ENCODE peak calls at places on chromosomes 5 and 9, in nine cellular contexts. I, J, T, D, S, Q, O, H and R are unnamed samples.

GRCh38 chr5:103511554-103511885 is 51.1 kb downstream of the NUDT12 start:
- DNase-seq in T (no peak), J (peak; percentile 26), S (peak; percentile 76), I (no peak), D (no peak), H (no peak), Q (no peak), O (no peak), R (no peak)

GRCh38 chr5:43121565-43122484 is 1.1 kb downstream of the ZNF131 start:
- DNase-seq in I (no peak), D (no peak), J (peak; percentile 35), Q (peak; percentile 51), O (peak; percentile 65), T (peak; percentile 3), S (peak; percentile 46), H (no peak), R (no peak)

GRCh38 chr9:98391884-98392283 is 136.4 kb upstream of the TBC1D2 start:
- DNase-seq in J (no peak), O (no peak), S (no peak), H (no peak), I (no peak), T (no peak), Q (no peak), D (no peak), R (peak; percentile 32)

GRCh38 chr9:95315108-95315746 is 2.3 kb downstream of the FANCC start:
- DNase-seq in T (no peak), J (no peak), S (no peak), I (no peak), H (no peak), D (no peak), Q (no peak), O (no peak), R (no peak)

GRCh38 chr5:133032852-133033742 is 6.7 kb upstream of the ZCCHC10 start:
- DNase-seq in J (no peak), H (no peak), I (no peak), T (no peak), O (no peak), D (no peak), Q (no peak), S (no peak), R (peak; percentile 11)

GRCh38 chr9:131095666-131096489 is 453 bp upstream of the AIF1L start:
- DNase-seq in T (peak; percentile 80), S (peak; percentile 44), I (no peak), J (peak; percentile 84), Q (peak; percentile 19), O (no peak), D (no peak), H (peak; percentile 88), R (peak; percentile 36)

GRCh38 chr5:56829137-56829536 is 13.8 kb downstream of the MAP3K1 start:
- DNase-seq in D (no peak), S (no peak), H (no peak), J (no peak), T (no peak), O (peak; percentile 61), Q (no peak), I (no peak), R (peak; percentile 48)

GRCh38 chr9:93134018-93134739 is at the start of gene NINJ1:
- DNase-seq in H (peak; percentile 65), J (peak; percentile 94), Q (peak; percentile 73), T (peak; percentile 76), I (peak; percentile 88), D (no peak), S (peak; percentile 56), O (peak; percentile 80), R (peak; percentile 81)

GRCh38 chr9:36029202-36029601 is 7.5 kb upstream of the RECK start:
- DNase-seq in H (no peak), D (no peak), J (no peak), Q (no peak), O (no peak), S (no peak), T (no peak), I (no peak), R (no peak)

GRCh38 chr5:99102073-99102697 is 173.4 kb upstream of the CHD1 start:
- DNase-seq in Q (no peak), H (peak; percentile 77), J (no peak), T (no peak), O (no peak), S (no peak), D (no peak), I (no peak), R (no peak)

GRCh38 chr9:130731355-130731754 is 37.8 kb downstream of the EXOSC2 start:
- DNase-seq in O (peak; percentile 7), S (no peak), D (no peak), H (no peak), T (no peak), I (no peak), J (no peak), Q (no peak), R (no peak)

GRCh38 chr5:118791986-118792734 is 196.2 kb downstream of the DTWD2 start:
- DNase-seq in I (no peak), S (peak; percentile 66), Q (peak; percentile 84), O (peak; percentile 74), J (peak; percentile 53), D (peak; percentile 62), H (peak; percentile 33), T (peak; percentile 27), R (peak; percentile 8)

GRCh38 chr9:85258823-85259370 is 482.9 kb downstream of the AGTPBP1 start:
- DNase-seq in T (peak; percentile 45), H (peak; percentile 44), S (peak; percentile 74), Q (peak; percentile 85), O (peak; percentile 74), D (peak; percentile 66), J (peak; percentile 75), I (no peak), R (no peak)

GRCh38 chr9:84297162-84297821 is 43.3 kb downstream of the SLC28A3 start:
- DNase-seq in T (no peak), I (no peak), J (no peak), O (no peak), Q (peak; percentile 27), S (no peak), D (no peak), H (no peak), R (no peak)

GRCh38 chr5:104241051-104241450 is 678.5 kb upstream of the NUDT12 start:
- DNase-seq in S (no peak), T (no peak), J (no peak), O (no peak), D (no peak), H (no peak), I (peak; percentile 73), Q (no peak), R (no peak)

GRCh38 chr5:109191153-109191558 is 218.6 kb downstream of the PJA2 start:
- DNase-seq in S (peak; percentile 34), O (no peak), H (no peak), J (peak; percentile 71), D (no peak), T (no peak), I (no peak), Q (peak; percentile 70), R (peak; percentile 38)

GRCh38 chr5:40404613-40405012 is 275.1 kb upstream of the PTGER4 start:
- DNase-seq in S (no peak), J (no peak), I (no peak), H (no peak), O (no peak), D (no peak), Q (no peak), T (no peak), R (no peak)

GRCh38 chr5:148660346-148660660 is 6.0 kb upstream of the HTR4 start:
- DNase-seq in J (no peak), O (no peak), I (no peak), S (no peak), D (no peak), H (no peak), Q (no peak), T (no peak), R (no peak)

GRCh38 chr5:124806026-124806856 is 59.8 kb upstream of the ZNF608 start:
- DNase-seq in J (peak; percentile 92), O (no peak), S (peak; percentile 25), Q (peak; percentile 92), T (peak; percentile 58), D (peak; percentile 54), H (peak; percentile 26), I (peak; percentile 90), R (no peak)

GRCh38 chr9:124513374-124513994 is 6.3 kb upstream of the NR5A1 start:
- DNase-seq in T (no peak), D (no peak), I (no peak), J (no peak), H (no peak), O (no peak), Q (no peak), S (no peak), R (no peak)

GRCh38 chr9:33467526-33467925 is 6.2 kb downstream of the NOL6 start:
- DNase-seq in Q (no peak), T (no peak), H (no peak), J (no peak), D (no peak), I (peak; percentile 56), O (no peak), S (no peak), R (no peak)

GRCh38 chr5:181054871-181055494 is 14.9 kb downstream of the BTNL9 start:
- DNase-seq in T (no peak), J (no peak), H (no peak), O (no peak), I (no peak), Q (no peak), D (no peak), S (no peak), R (no peak)

GRCh38 chr5:6877986-6878828 is 165.0 kb downstream of the TENT4A start:
- DNase-seq in O (no peak), D (no peak), S (no peak), I (no peak), Q (no peak), J (no peak), H (no peak), T (no peak), R (no peak)
- H3K27ac ChIP-seq in O (no peak overlapping the region), D (no peak overlapping the region), S (no peak overlapping the region), I (no peak overlapping the region), Q (no peak overlapping the region), J (no peak overlapping the region), H (no peak overlapping the region), T (no peak overlapping the region), R (no peak overlapping the region)

DNA sequence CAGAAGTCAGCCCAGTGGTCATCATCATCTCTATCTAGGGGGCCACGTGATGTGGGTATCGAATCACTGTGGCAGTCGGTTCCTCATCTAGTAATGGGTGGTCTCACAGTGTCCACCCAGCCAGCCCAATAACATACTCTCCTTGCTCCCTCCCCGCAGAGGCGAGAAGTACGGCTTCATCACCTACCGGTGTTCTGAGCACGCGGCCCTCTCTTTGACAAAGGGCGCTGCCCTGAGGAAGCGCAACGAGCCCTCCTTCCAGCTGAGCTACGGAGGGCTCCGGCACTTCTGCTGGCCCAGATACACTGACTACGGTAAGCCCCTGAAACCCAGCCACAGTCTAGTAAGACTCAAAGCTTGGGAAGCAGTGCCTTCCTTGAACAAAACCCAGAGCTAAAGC is 99.0 kb downstream of the PDE6A start:
- DNase-seq in D (no peak), J (no peak), Q (no peak), S (no peak), I (no peak), O (no peak), T (no peak), H (no peak), R (no peak)
- H3K27ac ChIP-seq in D (no peak overlapping the region), J (no peak overlapping the region), Q (no peak overlapping the region), S (no peak overlapping the region), I (no peak overlapping the region), O (no peak overlapping the region), T (no peak overlapping the region), H (no peak overlapping the region), R (no peak overlapping the region)

GRCh38 chr9:87655731-87656130 is 70.2 kb upstream of the CTSL start:
- DNase-seq in T (no peak), H (no peak), S (no peak), I (no peak), D (no peak), O (peak; percentile 1), J (no peak), Q (no peak), R (no peak)
- H3K27ac ChIP-seq in T (no peak overlapping the region), H (no peak overlapping the region), S (no peak overlapping the region), I (peak overlapping the region; percentile 16), D (no peak overlapping the region), O (no peak overlapping the region), J (no peak overlapping the region), Q (no peak overlapping the region), R (no peak overlapping the region)

GRCh38 chr9:8579661-8580060 is 780.1 kb upstream of the DMAC1 start:
- DNase-seq in I (no peak), J (no peak), O (no peak), T (no peak), S (no peak), Q (no peak), H (no peak), D (no peak), R (no peak)
- H3K27ac ChIP-seq in I (no peak overlapping the region), J (no peak overlapping the region), O (no peak overlapping the region), T (no peak overlapping the region), S (no peak overlapping the region), Q (no peak overlapping the region), H (no peak overlapping the region), D (no peak overlapping the region), R (no peak overlapping the region)